ENCODE peak calls at places on chromosomes 2 and 18, in ten cellular contexts. G is Karpas-422; X is adipocyte; E is A549; S is ovary; O is H9; M is effector memory CD4-positive, alpha-beta T cell; J is IMR-90; R is endothelial cell of umbilical vein; V is cardiac muscle cell. U is an unnamed sample. For H3K4me1, the result is how much of the 10 kb centered on the place peaks cover.

GRCh38 chr2:59622599-59623308 is 930.7 kb downstream of the BCL11A start:
- DNase-seq in G (peak), X (no peak), E (no peak), S (no peak), O (no peak), M (no peak), J (no peak), R (no peak), V (no peak), U (no peak)

GRCh38 chr2:71606244-71606643 is 152.9 kb downstream of the DYSF start:
- DNase-seq in G (no peak), X (no peak), E (no peak), S (no peak), O (no peak), M (no peak), J (no peak), R (no peak), V (no peak), U (peak)

GRCh38 chr18:55102508-55102907 is 143.2 kb upstream of the CCDC68 start:
- DNase-seq in G (no peak), X (peak), E (no peak), S (no peak), O (no peak), M (no peak), J (no peak), R (no peak), V (peak), U (no peak)

GRCh38 chr2:73886357-73886756 is 6.5 kb upstream of the ACTG2 start:
- DNase-seq in G (no peak), X (no peak), E (no peak), S (no peak), O (no peak), M (no peak), J (no peak), R (no peak), V (no peak), U (no peak)

GRCh38 chr2:12675352-12675795 is 41.4 kb upstream of the TRIB2 start:
- DNase-seq in G (no peak), X (no peak), E (no peak), S (no peak), O (no peak), M (no peak), J (peak), R (peak), V (no peak), U (no peak)

GRCh38 chr2:50723549-50723948 is 308.4 kb downstream of the NRXN1 start:
- DNase-seq in G (no peak), X (no peak), E (no peak), S (no peak), O (no peak), M (no peak), J (no peak), R (no peak), V (no peak), U (no peak)

GRCh38 chr18:45119888-45120287 is 439.2 kb downstream of the SETBP1 start:
- DNase-seq in G (no peak), X (no peak), E (no peak), S (no peak), O (no peak), M (no peak), J (no peak), R (no peak), V (no peak), U (peak)

GRCh38 chr2:145736901-145737300 is 1217.0 kb upstream of the ZEB2 start:
- DNase-seq in G (no peak), X (no peak), E (no peak), S (no peak), O (no peak), M (no peak), J (peak), R (no peak), V (no peak), U (no peak)

GRCh38 chr2:1837022-1837421 is 92.7 kb upstream of the PXDN start:
- DNase-seq in G (no peak), X (peak), E (no peak), S (no peak), O (no peak), M (no peak), J (no peak), R (no peak), V (peak), U (no peak)

GRCh38 chr2:20421988-20422678 is 24.7 kb upstream of the RHOB start:
- DNase-seq in G (no peak), X (peak), E (no peak), S (peak), O (no peak), M (no peak), J (peak), R (no peak), V (no peak), U (no peak)

GRCh38 chr2:20422679-20423271 is 24.1 kb upstream of the RHOB start:
- DNase-seq in G (peak), X (peak), E (no peak), S (peak), O (peak), M (no peak), J (peak), R (no peak), V (no peak), U (peak)

GRCh38 chr2:20423847-20424246 is 23.0 kb upstream of the RHOB start:
- DNase-seq in G (no peak), X (no peak), E (no peak), S (no peak), O (peak), M (no peak), J (no peak), R (no peak), V (no peak), U (no peak)

GRCh38 chr2:20424300-20425290 is 22.3 kb upstream of the RHOB start:
- DNase-seq in G (no peak), X (peak), E (no peak), S (no peak), O (peak), M (no peak), J (peak), R (peak), V (no peak), U (peak)

DNA sequence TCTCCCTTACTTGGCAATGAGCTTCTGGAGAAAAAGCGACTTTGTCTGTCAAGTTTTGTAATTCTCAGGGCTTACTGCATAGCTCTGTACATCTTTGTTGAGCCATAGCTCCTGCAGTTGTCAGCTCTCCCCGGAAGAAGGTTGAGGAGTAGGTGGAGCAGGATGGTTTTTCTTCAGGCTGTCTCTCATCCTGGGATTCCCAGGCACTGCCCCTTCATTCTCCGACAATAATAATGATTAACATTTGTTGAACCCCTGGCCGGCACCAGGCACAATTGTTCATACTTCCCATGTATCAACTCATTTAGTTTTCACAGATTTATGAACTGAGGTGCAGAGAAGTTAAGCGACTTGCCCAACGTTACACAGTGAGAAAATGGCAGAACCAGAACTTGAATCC is 23.5 kb upstream of the RHOB start:
- DNase-seq in G (no peak), X (no peak), E (no peak), S (no peak), O (no peak), M (no peak), J (no peak), R (no peak), V (no peak), U (no peak)
- H3K4me1 ChIP-seq in G (under half), X (half or more), E (under half), S (under half), O (under half), M (under half), J (under half), R (under half), V (under half), U (under half)

GRCh38 chr2:217914878-217915277 is 87.9 kb downstream of the TNS1 start:
- DNase-seq in G (no peak), X (no peak), E (no peak), S (no peak), O (no peak), M (no peak), J (no peak), R (no peak), V (no peak), U (no peak)
- H3K4me1 ChIP-seq in G (under half), X (half or more), E (half or more), S (half or more), O (under half), M (under half), J (half or more), R (under half), V (half or more), U (under half)

DNA sequence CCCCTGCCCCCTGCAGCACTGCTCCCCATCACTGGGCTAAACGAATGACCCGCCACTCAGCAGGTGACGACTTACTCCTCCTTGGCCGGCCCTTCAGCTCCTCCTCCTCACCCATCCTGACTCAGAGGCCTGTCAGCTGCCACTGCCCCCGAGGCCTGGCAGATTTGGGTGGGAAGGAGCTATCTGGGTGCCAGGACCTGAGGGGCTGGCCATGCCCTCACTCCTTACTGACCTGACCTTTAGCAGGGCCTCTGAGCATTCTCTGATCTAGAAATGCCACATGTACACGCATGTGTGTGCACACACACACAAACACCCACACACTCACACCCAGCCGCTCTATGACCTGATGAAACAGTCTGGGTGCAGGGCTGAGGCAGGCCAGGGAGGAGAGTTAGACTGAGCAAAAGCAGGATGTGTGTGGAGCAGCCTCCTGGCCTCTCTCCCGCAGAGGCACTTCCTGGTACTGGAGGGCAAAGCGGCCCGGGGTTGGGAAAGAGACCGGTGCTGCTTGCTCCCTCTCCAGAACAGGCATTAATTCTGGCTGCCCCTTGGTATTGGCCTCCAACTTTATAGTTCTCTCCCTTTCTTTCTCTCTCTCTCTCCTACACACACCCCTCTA is 68.0 kb downstream of the ZFP36L2 start:
- DNase-seq in G (no peak), X (peak), E (peak), S (peak), O (no peak), M (no peak), J (peak), R (peak), V (no peak), U (no peak)
- H3K4me1 ChIP-seq in G (under half), X (under half), E (half or more), S (under half), O (under half), M (half or more), J (under half), R (under half), V (under half), U (under half)

GRCh38 chr2:172251231-172251630 is 148.5 kb upstream of the DLX2 start:
- DNase-seq in G (no peak), X (peak), E (no peak), S (no peak), O (no peak), M (no peak), J (peak), R (peak), V (no peak), U (no peak)

GRCh38 chr2:172249986-172250385 is 147.3 kb upstream of the DLX2 start:
- DNase-seq in G (no peak), X (no peak), E (no peak), S (no peak), O (no peak), M (no peak), J (peak), R (peak), V (no peak), U (no peak)

GRCh38 chr2:172248381-172249173 is 145.9 kb upstream of the DLX2 start:
- DNase-seq in G (no peak), X (no peak), E (no peak), S (no peak), O (no peak), M (no peak), J (peak), R (peak), V (no peak), U (no peak)

GRCh38 chr2:172250801-172251200 is 148.1 kb upstream of the DLX2 start:
- DNase-seq in G (no peak), X (no peak), E (no peak), S (no peak), O (no peak), M (no peak), J (no peak), R (no peak), V (no peak), U (no peak)

DNA sequence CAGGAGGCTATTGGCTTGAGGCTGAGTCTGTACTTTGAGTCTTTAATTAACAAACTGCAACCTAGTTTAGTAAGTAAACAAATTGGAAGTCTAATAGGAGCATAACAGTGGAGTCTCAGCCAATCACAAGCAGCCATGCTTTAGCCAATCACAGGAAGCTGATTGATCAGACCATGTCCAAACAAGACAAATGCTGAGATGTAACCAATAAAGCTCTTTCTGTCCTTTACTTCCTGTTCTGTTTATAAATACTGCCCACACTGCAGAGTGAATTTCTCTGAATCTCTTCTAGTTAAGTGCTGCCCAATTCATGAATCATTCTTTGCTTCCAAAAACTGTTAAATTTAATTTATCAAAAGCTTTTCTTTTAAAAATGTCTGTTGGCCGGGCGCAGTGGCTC is 146.6 kb upstream of the DLX2 start:
- DNase-seq in G (no peak), X (no peak), E (no peak), S (no peak), O (no peak), M (no peak), J (peak), R (no peak), V (no peak), U (no peak)
- H3K4me1 ChIP-seq in G (under half), X (under half), E (under half), S (under half), O (under half), M (under half), J (under half), R (half or more), V (under half), U (half or more)

GRCh38 chr18:80188643-80189010 is 58.7 kb downstream of the PARD6G start:
- DNase-seq in G (no peak), X (no peak), E (no peak), S (no peak), O (no peak), M (no peak), J (no peak), R (no peak), V (no peak), U (no peak)
- H3K4me1 ChIP-seq in G (under half), X (under half), E (under half), S (under half), O (under half), M (under half), J (under half), R (under half), V (under half), U (under half)

DNA sequence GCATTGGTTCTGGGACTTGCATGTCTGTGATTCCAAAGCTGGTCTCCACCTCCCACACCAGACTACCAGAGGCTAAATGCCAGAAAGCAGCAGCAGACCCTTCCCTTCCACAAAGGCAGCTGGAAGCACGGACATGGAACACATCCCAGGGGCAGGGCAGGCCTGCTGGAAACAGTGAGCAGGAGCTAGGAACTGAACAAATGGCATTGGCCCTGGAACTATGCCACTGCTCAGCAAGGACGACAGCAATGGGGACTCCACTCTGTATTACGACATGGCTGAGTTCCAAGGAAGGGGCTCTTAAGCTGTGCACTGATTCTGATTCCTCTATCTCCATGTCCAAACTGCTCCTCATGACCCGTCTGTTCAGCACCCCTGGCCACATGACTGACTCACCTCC is 77.8 kb upstream of the TFCP2L1 start:
- DNase-seq in G (no peak), X (no peak), E (no peak), S (no peak), O (no peak), M (no peak), J (no peak), R (no peak), V (no peak), U (peak)
- H3K4me1 ChIP-seq in G (under half), X (under half), E (under half), S (under half), O (under half), M (under half), J (under half), R (under half), V (under half), U (under half)

DNA sequence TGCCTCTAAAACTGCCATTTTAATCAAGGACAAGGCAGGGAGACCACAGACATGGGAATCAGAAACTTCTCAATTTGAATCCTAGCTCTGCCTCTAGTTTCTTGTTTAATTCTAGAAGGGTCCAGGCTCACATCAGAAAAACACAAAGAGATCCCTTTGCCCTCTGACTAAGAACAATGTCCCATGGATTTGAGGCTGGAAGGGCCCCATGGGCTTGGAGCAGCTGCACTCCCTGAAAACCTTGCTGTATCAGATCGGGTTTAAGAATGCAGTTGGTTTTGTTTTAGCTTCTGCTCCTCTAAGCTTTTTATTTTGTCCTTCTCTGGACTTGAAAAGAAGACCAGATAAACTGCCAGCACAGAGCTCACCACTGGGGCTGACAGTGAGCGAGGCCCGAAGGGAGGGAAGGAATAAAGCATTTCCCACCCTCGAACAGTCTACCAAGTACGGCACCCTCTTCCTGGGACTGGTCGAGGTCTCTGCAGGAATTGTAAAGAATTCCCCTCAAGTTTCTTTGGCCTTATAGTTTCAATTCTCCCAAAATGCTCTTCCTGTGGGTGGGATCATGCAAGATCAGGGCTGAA is 69.3 kb upstream of the WIPF1 start:
- DNase-seq in G (no peak), X (peak), E (no peak), S (no peak), O (no peak), M (no peak), J (no peak), R (no peak), V (no peak), U (no peak)
- H3K4me1 ChIP-seq in G (under half), X (under half), E (under half), S (under half), O (under half), M (under half), J (under half), R (under half), V (under half), U (half or more)

DNA sequence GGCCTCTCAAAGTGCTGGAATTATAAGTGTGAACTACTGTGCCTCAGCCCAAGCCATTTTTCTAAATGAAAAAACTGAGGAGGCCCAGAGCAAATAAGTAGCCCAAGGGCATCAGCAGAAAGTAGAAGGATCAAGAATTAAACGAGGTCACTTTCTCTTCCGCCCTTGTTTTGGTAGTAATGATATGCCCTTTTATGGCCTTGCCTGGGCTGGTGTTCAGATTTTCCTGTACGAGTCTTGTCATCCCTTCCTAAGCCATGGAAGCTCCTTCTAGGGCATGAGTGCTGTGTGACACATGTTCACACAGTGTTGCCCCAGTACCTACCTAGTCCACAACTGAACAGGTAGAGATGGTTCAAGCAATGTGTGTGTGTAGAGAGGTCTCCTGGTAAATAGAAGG is 6.6 kb downstream of the HPCAL1 start:
- DNase-seq in G (no peak), X (no peak), E (no peak), S (no peak), O (no peak), M (no peak), J (no peak), R (no peak), V (no peak), U (no peak)
- H3K4me1 ChIP-seq in G (under half), X (under half), E (under half), S (under half), O (under half), M (under half), J (under half), R (under half), V (under half), U (under half)

DNA sequence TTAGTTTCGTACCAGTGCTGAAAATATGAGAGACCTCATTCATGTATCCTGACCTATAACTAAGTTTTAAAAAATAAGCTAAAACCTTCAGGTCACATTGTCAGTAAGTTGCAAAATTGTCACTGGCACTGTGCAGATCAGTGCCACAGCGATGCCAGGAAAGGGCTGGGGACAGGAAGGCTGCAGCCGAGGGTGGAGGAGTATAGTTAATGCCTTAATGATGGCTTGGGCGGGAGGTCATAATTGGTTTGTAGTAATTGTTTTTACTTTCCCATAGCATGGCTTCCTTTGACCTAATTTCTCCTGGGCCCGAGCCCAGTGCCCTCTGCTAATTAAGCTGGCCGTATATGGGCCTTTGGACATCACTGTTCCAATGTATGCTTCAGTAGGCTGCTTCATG is 47.2 kb upstream of the RAB12 start:
- DNase-seq in G (no peak), X (no peak), E (no peak), S (no peak), O (no peak), M (no peak), J (no peak), R (no peak), V (no peak), U (no peak)
- H3K4me1 ChIP-seq in G (under half), X (under half), E (under half), S (under half), O (under half), M (under half), J (under half), R (under half), V (under half), U (under half)

U was measured in SK-N-SH.